ENCODE peak calls at places on chromosomes 11 and 22, in five cellular contexts. P is fibroblast of lung, I is PC-3, R is HCT116, C is hepatocyte. K is an unnamed sample.

GRCh38 chr22:42294034-42294985 is 23.9 kb upstream of the TCF20 start:
- DNase-seq in P (peak; percentile 47), I (peak; percentile 23), R (no peak), C (peak; percentile 84), K (peak; percentile 42)

GRCh38 chr22:17774206-17774927 is at the start of gene BID:
- DNase-seq in P (no peak), I (peak; percentile 16), R (no peak), C (peak; percentile 63), K (no peak)

GRCh38 chr11:115530752-115531151 is 26.5 kb upstream of the CADM1 start:
- DNase-seq in P (no peak), I (no peak), R (no peak), C (no peak), K (no peak)

GRCh38 chr11:84909740-84910139 is 717.4 kb downstream of the DLG2 start:
- DNase-seq in P (no peak), I (no peak), R (no peak), C (no peak), K (no peak)

GRCh38 chr11:43989162-43989961 is 46.9 kb downstream of the C11orf96 start:
- DNase-seq in P (no peak), I (no peak), R (no peak), C (no peak), K (no peak)

GRCh38 chr11:13278620-13279486 is 1.3 kb downstream of the BMAL1 start:
- DNase-seq in P (no peak), I (no peak), R (no peak), C (peak; percentile 19), K (no peak)

GRCh38 chr11:24375896-24376295 is 121.0 kb upstream of the LUZP2 start:
- DNase-seq in P (peak; percentile 14), I (no peak), R (no peak), C (no peak), K (no peak)

GRCh38 chr11:44005956-44006355 is 41.8 kb upstream of the ACCSL start:
- DNase-seq in P (no peak), I (no peak), R (no peak), C (no peak), K (no peak)

GRCh38 chr11:12625438-12626071 is 48.7 kb upstream of the TEAD1 start:
- DNase-seq in P (peak; percentile 95), I (peak; percentile 87), R (no peak), C (no peak), K (peak; percentile 12)

GRCh38 chr22:36360011-36360410 is 27.8 kb downstream of the MYH9 start:
- DNase-seq in P (no peak), I (no peak), R (no peak), C (no peak), K (no peak)

GRCh38 chr11:102288745-102289083 is 28.6 kb upstream of the BIRC3 start:
- DNase-seq in P (no peak), I (no peak), R (no peak), C (no peak), K (no peak)

GRCh38 chr11:32575070-32575469 is 8.6 kb upstream of the EIF3M start:
- DNase-seq in P (no peak), I (no peak), R (no peak), C (no peak), K (no peak)

GRCh38 chr11:124897681-124898680 is at the start of gene ROBO4:
- DNase-seq in P (peak; percentile 92), I (peak; percentile 97), R (peak; percentile 22), C (no peak), K (peak; percentile 94)

GRCh38 chr11:44275961-44276550 is 33.9 kb downstream of the ALX4 start:
- DNase-seq in P (no peak), I (no peak), R (no peak), C (no peak), K (no peak)

GRCh38 chr11:103525069-103525468 is 415.8 kb downstream of the DYNC2H1 start:
- DNase-seq in P (peak; percentile 30), I (peak; percentile 92), R (no peak), C (no peak), K (peak; percentile 69)

GRCh38 chr22:29765905-29766631 is 739 bp downstream of the ZMAT5 start:
- DNase-seq in P (no peak), I (no peak), R (no peak), C (peak; percentile 61), K (no peak)

GRCh38 chr11:31702966-31703365 is 108.2 kb downstream of the PAX6 start:
- DNase-seq in P (peak; percentile 21), I (peak; percentile 69), R (no peak), C (no peak), K (no peak)

GRCh38 chr11:63892233-63892632 is 24.7 kb downstream of the RCOR2 start:
- DNase-seq in P (peak; percentile 52), I (no peak), R (no peak), C (peak; percentile 42), K (no peak)

GRCh38 chr22:21719024-21719423 is 16.6 kb downstream of the YPEL1 start:
- DNase-seq in P (no peak), I (no peak), R (no peak), C (no peak), K (no peak)

GRCh38 chr22:24099661-24100060 is 81.6 kb upstream of the SUSD2 start:
- DNase-seq in P (no peak), I (no peak), R (no peak), C (no peak), K (no peak)

GRCh38 chr22:28873183-28873964 is 10.0 kb upstream of the ZNRF3 start:
- DNase-seq in P (no peak), I (no peak), R (no peak), C (no peak), K (no peak)

GRCh38 chr22:37222440-37222971 is 10.2 kb upstream of the SSTR3 start:
- DNase-seq in P (no peak), I (no peak), R (no peak), C (no peak), K (no peak)

GRCh38 chr22:27668828-27669797 is 132.4 kb downstream of the MN1 start:
- DNase-seq in P (peak; percentile 44), I (peak; percentile 71), R (peak; percentile 58), C (peak; percentile 90), K (no peak)

GRCh38 chr22:27663812-27664211 is 137.7 kb downstream of the MN1 start:
- DNase-seq in P (no peak), I (peak; percentile 42), R (no peak), C (no peak), K (no peak)

GRCh38 chr22:27666272-27666997 is 135.1 kb downstream of the MN1 start:
- DNase-seq in P (no peak), I (no peak), R (no peak), C (no peak), K (no peak)

GRCh38 chr22:27669798-27670599 is 131.6 kb downstream of the MN1 start:
- DNase-seq in P (no peak), I (peak; percentile 22), R (no peak), C (peak; percentile 53), K (no peak)

DNA sequence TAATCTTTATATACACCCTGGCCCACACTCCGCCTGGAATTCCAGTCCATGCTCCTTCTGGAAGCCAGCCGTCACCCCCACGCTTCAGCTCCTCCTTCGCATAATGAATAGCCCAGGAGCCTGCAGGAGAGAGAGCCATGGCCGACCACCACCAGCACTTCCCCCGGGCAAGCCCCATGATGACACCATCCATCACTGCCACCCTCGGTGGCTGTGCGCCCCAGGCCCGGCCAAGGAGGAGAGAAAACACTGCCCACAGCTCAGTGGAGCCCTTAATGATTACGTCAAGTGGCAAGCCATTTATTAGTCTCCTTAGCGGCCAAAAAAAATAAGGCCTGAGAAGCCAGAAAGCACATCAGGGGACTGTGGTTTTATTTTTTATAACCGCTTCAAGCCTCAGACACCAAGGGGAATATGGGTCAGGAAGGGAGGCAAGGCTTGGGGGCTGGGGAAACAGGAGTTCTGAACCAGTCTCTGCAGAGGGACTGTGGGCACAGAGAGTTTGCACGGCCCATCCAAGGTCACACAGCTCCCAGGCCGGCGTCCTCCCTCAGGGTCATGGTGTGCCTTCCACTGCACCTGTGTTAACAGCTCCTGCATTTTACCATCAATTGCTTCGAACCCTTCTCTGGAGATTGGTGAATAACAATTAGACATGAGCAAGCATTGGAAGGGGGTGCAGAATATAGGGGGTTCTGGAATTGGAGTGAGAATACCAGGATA is 134.3 kb downstream of the MN1 start:
- DNase-seq in P (peak; percentile 15), I (no peak), R (no peak), C (no peak), K (no peak)
- H2AFZ ChIP-seq in P (no peak overlapping the region), I (no peak overlapping the region), R (no peak overlapping the region), C (no peak overlapping the region), K (no peak overlapping the region)

GRCh38 chr11:19627566-19627965 is 85.1 kb upstream of the NAV2 start:
- DNase-seq in P (no peak), I (no peak), R (no peak), C (no peak), K (no peak)

GRCh38 chr11:19632435-19632834 is 80.2 kb upstream of the NAV2 start:
- DNase-seq in P (peak; percentile 62), I (peak; percentile 36), R (no peak), C (no peak), K (peak; percentile 85)

GRCh38 chr11:19625438-19625837 is 87.2 kb upstream of the NAV2 start:
- DNase-seq in P (peak; percentile 62), I (no peak), R (no peak), C (no peak), K (no peak)

GRCh38 chr11:19631657-19632325 is 80.8 kb upstream of the NAV2 start:
- DNase-seq in P (no peak), I (no peak), R (no peak), C (no peak), K (peak; percentile 12)

GRCh38 chr11:19628018-19628417 is 84.6 kb upstream of the NAV2 start:
- DNase-seq in P (peak; percentile 76), I (peak; percentile 92), R (no peak), C (no peak), K (peak; percentile 68)
- H2AFZ ChIP-seq in P (peak overlapping the region; percentile 65), I (peak overlapping the region; percentile 42), R (no peak overlapping the region), C (no peak overlapping the region), K (peak overlapping the region; percentile 75)

GRCh38 chr22:40739723-40740122 is 60.4 kb downstream of the MCHR1 start:
- DNase-seq in P (no peak), I (no peak), R (no peak), C (no peak), K (peak; percentile 30)
- H2AFZ ChIP-seq in P (no peak overlapping the region), I (no peak overlapping the region), R (no peak overlapping the region), C (no peak overlapping the region), K (no peak overlapping the region)

GRCh38 chr11:21628641-21629040 is 564.2 kb upstream of the ANO5 start:
- DNase-seq in P (no peak), I (no peak), R (no peak), C (no peak), K (no peak)

GRCh38 chr11:21635359-21635758 is 557.5 kb upstream of the ANO5 start:
- DNase-seq in P (no peak), I (no peak), R (no peak), C (no peak), K (no peak)

GRCh38 chr11:21625982-21626381 is 566.9 kb upstream of the ANO5 start:
- DNase-seq in P (no peak), I (no peak), R (no peak), C (no peak), K (peak; percentile 71)

GRCh38 chr11:21634491-21634890 is 558.4 kb upstream of the ANO5 start:
- DNase-seq in P (no peak), I (no peak), R (no peak), C (no peak), K (no peak)

DNA sequence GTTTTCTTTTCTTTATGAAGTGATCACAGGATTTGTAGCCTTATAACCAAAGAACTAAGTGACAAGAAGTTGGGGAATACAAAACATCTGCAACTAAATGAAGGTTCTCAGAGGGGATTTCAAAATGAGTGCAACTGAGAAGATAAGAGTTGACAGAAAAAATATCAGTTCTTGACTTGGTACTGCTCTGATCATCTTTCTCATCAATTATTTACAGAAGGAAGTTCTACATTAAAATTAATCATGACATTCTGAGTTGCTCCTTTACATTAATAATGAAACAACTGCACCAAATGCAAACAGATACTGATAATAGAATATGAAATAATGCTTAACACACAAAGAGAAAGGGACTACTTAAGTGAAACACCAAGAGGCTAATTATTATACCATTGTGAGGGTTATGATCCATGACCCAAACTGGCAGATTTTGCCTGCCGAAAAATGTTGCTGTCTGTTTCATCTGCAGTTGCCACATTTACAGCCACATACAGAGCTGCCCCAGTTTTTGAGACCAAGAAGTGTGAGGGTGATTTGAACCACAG is 561.9 kb upstream of the ANO5 start:
- DNase-seq in P (no peak), I (no peak), R (no peak), C (no peak), K (no peak)
- H2AFZ ChIP-seq in P (no peak overlapping the region), I (no peak overlapping the region), R (no peak overlapping the region), C (no peak overlapping the region), K (no peak overlapping the region)

K was measured in mammary epithelial cell.